ENCODE peak calls at places on chromosome 1, in nine cellular contexts. P is WERI-Rb-1; W is thyroid gland; D is left lung; V is CD4-positive, alpha-beta T cell; E is pancreas; H is GM23248; T is effector memory CD4-positive, alpha-beta T cell; Y is astrocyte. G is an unnamed sample.

GRCh38 chr1:33086384-33086850 is 5.5 kb downstream of the AZIN2 start:
- DNase-seq in P (peak), W (peak), D (peak), V (no peak), E (peak), H (peak), T (no peak), Y (peak), G (peak)

GRCh38 chr1:12173631-12174121 is 6.9 kb downstream of the TNFRSF1B start:
- DNase-seq in P (no peak), W (peak), D (peak), V (peak), E (no peak), H (no peak), T (peak), Y (no peak), G (no peak)

GRCh38 chr1:16237343-16237830 is 404 bp upstream of the CPLANE2 start:
- DNase-seq in P (no peak), W (no peak), D (no peak), V (no peak), E (no peak), H (peak), T (no peak), Y (peak), G (no peak)

GRCh38 chr1:12583484-12583883 is 34.5 kb downstream of the DHRS3 start:
- DNase-seq in P (no peak), W (no peak), D (no peak), V (no peak), E (no peak), H (no peak), T (no peak), Y (no peak), G (no peak)

GRCh38 chr1:12464627-12465056 is 153.4 kb downstream of the DHRS3 start:
- DNase-seq in P (no peak), W (peak), D (peak), V (no peak), E (no peak), H (peak), T (no peak), Y (peak), G (no peak)

GRCh38 chr1:182389619-182390047 is 2.0 kb downstream of the GLUL start:
- DNase-seq in P (no peak), W (peak), D (no peak), V (no peak), E (peak), H (peak), T (no peak), Y (no peak), G (no peak)

GRCh38 chr1:226223786-226224244 is 351 bp downstream of the MIXL1 start:
- DNase-seq in P (no peak), W (peak), D (no peak), V (no peak), E (no peak), H (peak), T (no peak), Y (peak), G (no peak)

GRCh38 chr1:58909162-58909560 is 125.3 kb upstream of the JUN start:
- DNase-seq in P (no peak), W (no peak), D (no peak), V (no peak), E (no peak), H (peak), T (no peak), Y (peak), G (peak)

GRCh38 chr1:39134768-39135333 is 69.6 kb upstream of the MACF1 start:
- DNase-seq in P (no peak), W (no peak), D (no peak), V (no peak), E (no peak), H (no peak), T (no peak), Y (no peak), G (no peak)

GRCh38 chr1:93453911-93454310 is 6.0 kb downstream of the FNBP1L start:
- DNase-seq in P (no peak), W (no peak), D (no peak), V (no peak), E (no peak), H (no peak), T (no peak), Y (peak), G (peak)

GRCh38 chr1:172993640-172994039 is 57.1 kb downstream of the TNFSF18 start:
- DNase-seq in P (no peak), W (no peak), D (no peak), V (no peak), E (no peak), H (peak), T (no peak), Y (peak), G (no peak)

GRCh38 chr1:110091791-110092190 is 20.5 kb upstream of the UBL4B start:
- DNase-seq in P (no peak), W (no peak), D (no peak), V (no peak), E (no peak), H (no peak), T (no peak), Y (no peak), G (no peak)

GRCh38 chr1:110088739-110089316 is 18.4 kb upstream of the ALX3 start:
- DNase-seq in P (no peak), W (no peak), D (no peak), V (no peak), E (no peak), H (no peak), T (no peak), Y (no peak), G (no peak)

GRCh38 chr1:110086959-110087358 is 16.5 kb upstream of the ALX3 start:
- DNase-seq in P (no peak), W (no peak), D (no peak), V (no peak), E (no peak), H (no peak), T (no peak), Y (no peak), G (no peak)

GRCh38 chr1:110087812-110088738 is 17.6 kb upstream of the ALX3 start:
- DNase-seq in P (peak), W (peak), D (no peak), V (peak), E (no peak), H (peak), T (no peak), Y (peak), G (peak)

DNA sequence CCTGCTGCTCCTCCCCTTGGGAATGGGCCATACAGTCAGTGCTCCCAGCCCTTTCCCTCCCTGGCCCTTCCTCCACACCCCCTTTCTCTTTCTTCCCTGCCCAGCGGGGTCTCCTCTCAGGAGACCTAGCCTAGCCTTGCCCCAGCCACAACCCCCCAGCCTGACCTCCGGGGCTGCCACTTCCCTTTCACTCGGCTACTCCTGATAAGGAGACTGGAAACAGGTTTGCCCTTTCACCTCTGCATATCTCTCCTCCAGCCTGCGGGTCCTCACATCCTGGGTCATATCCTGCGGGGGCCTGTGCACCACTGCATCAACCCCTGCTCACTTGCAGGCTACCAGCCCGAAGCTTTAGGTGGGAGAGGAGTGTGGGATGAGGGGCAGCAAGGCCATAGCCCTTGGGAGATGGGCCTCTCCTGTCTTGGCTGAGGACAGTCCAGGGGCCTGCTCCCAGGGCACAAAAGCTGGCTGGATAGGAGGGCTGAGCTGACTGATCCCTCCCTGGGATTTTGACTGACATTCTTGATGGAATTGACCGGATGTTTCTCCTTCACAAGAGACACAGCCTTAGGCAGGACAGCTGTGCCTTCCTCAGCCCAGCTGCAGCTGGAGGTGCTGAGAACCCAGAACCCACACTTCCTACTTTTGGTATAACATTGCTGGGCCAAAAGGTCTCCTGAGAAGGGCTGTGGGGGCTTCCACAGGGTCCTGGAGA is 19.2 kb upstream of the ALX3 start:
- DNase-seq in P (no peak), W (no peak), D (no peak), V (no peak), E (no peak), H (no peak), T (no peak), Y (no peak), G (no peak)
- H3K27ac ChIP-seq in P (no peak), W (no peak), D (no peak), V (no peak), E (no peak), H (no peak), T (no peak), Y (no peak), G (no peak)

GRCh38 chr1:67627906-67628305 is 57.1 kb upstream of the GADD45A start:
- DNase-seq in P (no peak), W (no peak), D (no peak), V (no peak), E (no peak), H (no peak), T (no peak), Y (no peak), G (peak)

GRCh38 chr1:67627336-67627735 is 57.7 kb upstream of the GADD45A start:
- DNase-seq in P (no peak), W (no peak), D (no peak), V (no peak), E (no peak), H (no peak), T (no peak), Y (no peak), G (no peak)

GRCh38 chr1:67630438-67631045 is 54.5 kb upstream of the GADD45A start:
- DNase-seq in P (no peak), W (no peak), D (no peak), V (no peak), E (no peak), H (no peak), T (no peak), Y (no peak), G (peak)

GRCh38 chr1:67632356-67632755 is 52.6 kb upstream of the GADD45A start:
- DNase-seq in P (no peak), W (no peak), D (no peak), V (no peak), E (no peak), H (no peak), T (no peak), Y (no peak), G (no peak)

DNA sequence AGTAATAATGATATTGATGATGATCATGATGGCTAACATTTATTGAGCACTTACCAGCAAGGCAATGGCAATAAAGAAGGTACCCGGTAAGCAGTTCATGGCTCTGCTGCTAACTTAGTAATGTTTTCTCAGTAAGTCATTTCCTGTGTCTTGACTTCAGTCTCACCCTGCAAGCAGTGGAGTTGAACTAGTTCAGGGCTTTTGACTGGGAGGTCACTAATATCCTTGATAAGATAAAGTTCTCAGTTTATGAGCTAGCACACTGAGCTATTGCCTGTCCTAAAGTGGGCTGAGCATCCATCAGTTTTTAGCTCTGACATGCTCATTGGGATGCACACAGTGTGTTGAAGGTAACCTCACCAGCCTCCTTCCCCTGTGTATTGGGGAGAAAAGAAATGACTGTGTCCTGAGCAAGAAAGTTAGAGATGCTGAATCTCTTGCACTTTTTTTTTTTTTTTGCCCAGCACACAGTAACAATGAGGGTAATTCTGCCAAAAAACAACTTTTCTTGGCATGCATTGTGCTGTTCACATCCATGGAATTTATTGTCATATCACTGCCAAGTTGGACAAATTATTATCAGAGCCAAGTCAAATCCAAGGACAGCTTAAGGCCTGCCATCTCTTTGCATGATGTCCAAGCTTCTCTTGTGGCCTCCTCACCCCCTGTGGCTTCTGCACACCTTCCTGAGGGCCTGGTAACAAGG is 55.5 kb upstream of the GADD45A start:
- DNase-seq in P (no peak), W (no peak), D (no peak), V (no peak), E (no peak), H (peak), T (no peak), Y (peak), G (peak)
- H3K27ac ChIP-seq in P (no peak), W (no peak), D (no peak), V (no peak), E (no peak), H (no peak), T (no peak), Y (no peak), G (peak)

GRCh38 chr1:7879228-7879627 is 26.4 kb upstream of the UTS2 start:
- DNase-seq in P (no peak), W (no peak), D (no peak), V (no peak), E (no peak), H (no peak), T (no peak), Y (no peak), G (no peak)
- H3K27ac ChIP-seq in P (no peak), W (no peak), D (no peak), V (no peak), E (no peak), H (no peak), T (no peak), Y (no peak), G (no peak)

GRCh38 chr1:241640867-241641542 is 836 bp upstream of the CHML start:
- DNase-seq in P (no peak), W (no peak), D (no peak), V (no peak), E (no peak), H (no peak), T (no peak), Y (no peak), G (no peak)
- H3K27ac ChIP-seq in P (peak), W (peak), D (no peak), V (peak), E (no peak), H (no peak), T (peak), Y (peak), G (no peak)

GRCh38 chr1:54969879-54970278 is 10.5 kb upstream of the TMEM61 start:
- DNase-seq in P (no peak), W (no peak), D (no peak), V (no peak), E (no peak), H (no peak), T (no peak), Y (no peak), G (no peak)
- H3K27ac ChIP-seq in P (no peak), W (no peak), D (no peak), V (no peak), E (no peak), H (no peak), T (no peak), Y (no peak), G (no peak)

GRCh38 chr1:240567066-240567465 is 44.9 kb downstream of the GREM2 start:
- DNase-seq in P (no peak), W (no peak), D (no peak), V (no peak), E (no peak), H (no peak), T (no peak), Y (no peak), G (no peak)
- H3K27ac ChIP-seq in P (no peak), W (no peak), D (no peak), V (no peak), E (no peak), H (no peak), T (no peak), Y (no peak), G (no peak)

GRCh38 chr1:35481229-35481628 is 76.0 kb downstream of the KIAA0319L start:
- DNase-seq in P (no peak), W (no peak), D (no peak), V (no peak), E (no peak), H (no peak), T (no peak), Y (no peak), G (no peak)

GRCh38 chr1:35488346-35488745 is 68.9 kb downstream of the KIAA0319L start:
- DNase-seq in P (no peak), W (no peak), D (no peak), V (no peak), E (no peak), H (no peak), T (no peak), Y (no peak), G (no peak)

GRCh38 chr1:35490250-35490649 is 67.0 kb downstream of the KIAA0319L start:
- DNase-seq in P (no peak), W (no peak), D (no peak), V (no peak), E (no peak), H (no peak), T (no peak), Y (no peak), G (no peak)

DNA sequence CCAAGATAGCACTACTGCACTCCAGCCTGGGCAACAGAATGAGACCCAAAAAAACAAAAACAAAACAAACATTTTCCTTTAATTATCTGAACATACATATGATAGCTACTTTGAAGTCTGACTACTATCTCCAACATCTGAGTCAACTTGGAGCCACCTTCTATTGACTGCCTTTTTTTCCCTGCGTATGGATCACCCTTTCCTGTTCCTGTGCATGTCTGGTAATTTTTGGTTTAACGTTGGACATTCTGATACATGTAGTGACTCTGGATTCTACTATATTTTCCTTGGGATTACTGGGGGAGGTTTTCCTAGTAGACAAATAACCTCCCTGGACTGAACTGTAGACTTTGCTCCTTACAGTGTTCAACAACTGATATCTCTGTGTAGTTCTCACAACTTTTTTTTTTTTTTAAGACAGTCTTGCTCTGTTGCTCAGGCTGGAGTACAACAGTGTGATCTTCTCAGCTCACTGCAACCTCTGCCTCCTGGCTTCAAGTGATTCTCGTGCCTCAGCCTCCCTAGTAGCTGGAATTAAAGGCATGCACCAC is 70.3 kb downstream of the KIAA0319L start:
- DNase-seq in P (no peak), W (no peak), D (no peak), V (no peak), E (no peak), H (no peak), T (no peak), Y (no peak), G (no peak)
- H3K27ac ChIP-seq in P (no peak), W (no peak), D (no peak), V (no peak), E (no peak), H (no peak), T (no peak), Y (no peak), G (no peak)